ENCODE peak calls at places on chromosomes 13 and 19, in ten cellular contexts. T is omental fat pad; O is T-helper 2 cell; Q is stimulated activated CD4-positive, alpha-beta T cell treated with anti-CD3 and anti-CD28 coated beads, Interleukin-4, amount 100 ng/mL, for 24 hours; Z is Calu3; U is K562; M is thoracic aorta; L is NCI-H1436; R is aorta; I is HL-60. K is an unnamed sample.

GRCh38 chr13:59533561-59534337 is 630.0 kb downstream of the DIAPH3 start:
- DNase-seq in T (no peak), O (no peak), Q (no peak), Z (peak), U (no peak), M (no peak), L (no peak), R (no peak), I (no peak), K (no peak)

GRCh38 chr13:37679043-37679442 is 80.5 kb upstream of the POSTN start:
- DNase-seq in T (no peak), O (no peak), Q (no peak), Z (no peak), U (no peak), M (no peak), L (no peak), R (no peak), I (no peak), K (no peak)

GRCh38 chr19:19485161-19485997 is 30.0 kb downstream of the TSSK6 start:
- DNase-seq in T (no peak), O (no peak), Q (no peak), Z (no peak), U (no peak), M (no peak), L (no peak), R (no peak), I (no peak), K (no peak)

GRCh38 chr19:48551437-48552302 is at the start of gene SULT2B1:
- DNase-seq in T (no peak), O (no peak), Q (no peak), Z (peak), U (no peak), M (no peak), L (peak), R (no peak), I (no peak), K (no peak)

GRCh38 chr13:42524487-42525034 is 49.4 kb upstream of the TNFSF11 start:
- DNase-seq in T (no peak), O (no peak), Q (no peak), Z (peak), U (no peak), M (no peak), L (no peak), R (no peak), I (no peak), K (no peak)

GRCh38 chr13:103873725-103874124 is 807.5 kb upstream of the SLC10A2 start:
- DNase-seq in T (no peak), O (no peak), Q (no peak), Z (no peak), U (no peak), M (no peak), L (no peak), R (no peak), I (no peak), K (no peak)

GRCh38 chr19:55099557-55100506 is 17.6 kb downstream of the PPP1R12C start:
- DNase-seq in T (no peak), O (no peak), Q (no peak), Z (peak), U (no peak), M (no peak), L (no peak), R (no peak), I (no peak), K (no peak)

GRCh38 chr19:53554804-53555203 is 16.9 kb downstream of the ZNF331 start:
- DNase-seq in T (no peak), O (no peak), Q (no peak), Z (no peak), U (no peak), M (no peak), L (no peak), R (no peak), I (no peak), K (no peak)

GRCh38 chr19:47058621-47059020 is 10.2 kb upstream of the TMEM160 start:
- DNase-seq in T (no peak), O (no peak), Q (no peak), Z (no peak), U (peak), M (no peak), L (no peak), R (no peak), I (no peak), K (no peak)

GRCh38 chr19:47239610-47240296 is 8.8 kb upstream of the BBC3 start:
- DNase-seq in T (no peak), O (peak), Q (peak), Z (peak), U (no peak), M (no peak), L (peak), R (peak), I (no peak), K (peak)

GRCh38 chr19:34494601-34495000 is 13.0 kb downstream of the WTIP start:
- DNase-seq in T (no peak), O (no peak), Q (no peak), Z (no peak), U (no peak), M (no peak), L (no peak), R (no peak), I (no peak), K (no peak)

GRCh38 chr19:18633321-18633720 is 3.5 kb upstream of the KLHL26 start:
- DNase-seq in T (no peak), O (no peak), Q (no peak), Z (no peak), U (no peak), M (no peak), L (no peak), R (no peak), I (no peak), K (no peak)

GRCh38 chr19:56360841-56361240 is 32.5 kb downstream of the ZNF582 start:
- DNase-seq in T (no peak), O (no peak), Q (no peak), Z (no peak), U (no peak), M (no peak), L (no peak), R (no peak), I (no peak), K (no peak)

GRCh38 chr13:20395061-20395916 is 130.4 kb downstream of the CRYL1 start:
- DNase-seq in T (no peak), O (no peak), Q (no peak), Z (no peak), U (no peak), M (no peak), L (no peak), R (no peak), I (no peak), K (no peak)

GRCh38 chr13:25217023-25217909 is 45.2 kb upstream of the AMER2 start:
- DNase-seq in T (no peak), O (no peak), Q (no peak), Z (no peak), U (no peak), M (no peak), L (no peak), R (no peak), I (no peak), K (no peak)

GRCh38 chr13:72390909-72391308 is 336.5 kb downstream of the MZT1 start:
- DNase-seq in T (no peak), O (no peak), Q (no peak), Z (no peak), U (no peak), M (no peak), L (no peak), R (no peak), I (no peak), K (no peak)

GRCh38 chr19:3537101-3537437 is 1.9 kb upstream of the TEKTIP1 start:
- DNase-seq in T (no peak), O (no peak), Q (no peak), Z (no peak), U (no peak), M (no peak), L (no peak), R (no peak), I (no peak), K (no peak)

GRCh38 chr19:37045140-37045539 is 33.1 kb upstream of the ZNF420 start:
- DNase-seq in T (no peak), O (no peak), Q (no peak), Z (no peak), U (no peak), M (no peak), L (no peak), R (no peak), I (no peak), K (no peak)

GRCh38 chr13:114115191-114115671 is 17.2 kb downstream of the RASA3 start:
- DNase-seq in T (peak), O (no peak), Q (peak), Z (peak), U (peak), M (no peak), L (no peak), R (peak), I (peak), K (no peak)

GRCh38 chr13:113997845-113998751 is 24.2 kb upstream of the C13orf46 start:
- DNase-seq in T (peak), O (no peak), Q (no peak), Z (no peak), U (no peak), M (peak), L (no peak), R (peak), I (no peak), K (no peak)

GRCh38 chr19:23420824-23421223 is 25.6 kb upstream of the ZNF91 start:
- DNase-seq in T (no peak), O (no peak), Q (no peak), Z (no peak), U (no peak), M (no peak), L (no peak), R (no peak), I (no peak), K (no peak)

GRCh38 chr19:32339988-32340874 is 5.2 kb upstream of the ZNF507 start:
- DNase-seq in T (no peak), O (no peak), Q (peak), Z (peak), U (peak), M (peak), L (peak), R (peak), I (no peak), K (no peak)